ENCODE peak calls at places on chromosome 15, in eight cellular contexts. K, S, Z, Q, U, O, G and A are unnamed samples.

GRCh38 chr15:49674370-49674769 is 53.5 kb downstream of the DTWD1 start:
- DNase-seq in S (no peak), O (no peak), Z (no peak), G (no peak), Q (no peak), K (peak), U (no peak), A (no peak)

GRCh38 chr15:69996842-69997478 is 100.8 kb downstream of the TLE3 start:
- DNase-seq in K (no peak), U (no peak), G (peak), Z (no peak), O (no peak), S (no peak), Q (no peak), A (no peak)

GRCh38 chr15:60721706-60722105 is 242.8 kb upstream of the ICE2 start:
- DNase-seq in G (no peak), S (peak), O (no peak), Q (no peak), K (peak), U (no peak), Z (no peak), A (no peak)

GRCh38 chr15:98446093-98446492 is 202.2 kb upstream of the IGF1R start:
- DNase-seq in S (no peak), K (no peak), Q (no peak), O (no peak), U (no peak), Z (no peak), G (no peak), A (no peak)

GRCh38 chr15:57263520-57263919 is 112.8 kb upstream of the CGNL1 start:
- DNase-seq in Q (no peak), G (no peak), K (no peak), U (no peak), S (no peak), O (no peak), Z (no peak), A (no peak)

GRCh38 chr15:62360286-62360685 is 195.2 kb upstream of the C2CD4B start:
- DNase-seq in U (no peak), O (no peak), K (no peak), Z (no peak), S (no peak), Q (no peak), G (no peak), A (peak)

GRCh38 chr15:40878785-40879184 is 4.8 kb upstream of the RHOV start:
- DNase-seq in O (peak), U (no peak), G (no peak), K (no peak), Z (peak), S (peak), Q (no peak), A (no peak)

GRCh38 chr15:55230051-55230670 is 33.4 kb upstream of the RSL24D1 start:
- DNase-seq in O (no peak), G (no peak), K (peak), S (no peak), Z (no peak), U (no peak), Q (no peak), A (no peak)

GRCh38 chr15:65423977-65424679 is 1.4 kb upstream of the IGDCC4 start:
- DNase-seq in G (no peak), O (no peak), Z (no peak), U (no peak), Q (no peak), K (peak), S (no peak), A (peak)

GRCh38 chr15:90191795-90192494 is 9.2 kb upstream of the SEMA4B start:
- DNase-seq in Q (no peak), S (peak), O (peak), U (no peak), K (peak), G (peak), Z (peak), A (peak)